ENCODE peak calls at places on chromosomes 16 and 17, in seven cellular contexts. O is adrenal gland; B is GF-D8; M is psoas muscle; F is hippocampal formation; P is NCI-H187 treated with DMSO at 0.1 percent for 48 hours; I is activated CD4-positive, CD25-positive, alpha-beta regulatory T cell. G is an unnamed sample.

GRCh38 chr16:4945560-4946502 is 8.9 kb upstream of the PPL start:
- DNase-seq in O (peak), F (no peak), I (no peak), M (peak), P (no peak), B (no peak), G (no peak)

GRCh38 chr16:14302399-14303181 is 231.5 kb downstream of the MRTFB start:
- DNase-seq in O (peak), I (no peak), P (no peak), F (no peak), B (no peak), M (peak), G (peak)

GRCh38 chr17:43871947-43872690 is 25.1 kb downstream of the CD300LG start:
- DNase-seq in F (no peak), B (no peak), I (no peak), M (no peak), P (no peak), O (no peak), G (no peak)

GRCh38 chr16:25493136-25493811 is 198.5 kb upstream of the HS3ST4 start:
- DNase-seq in B (no peak), P (no peak), F (no peak), M (peak), O (peak), I (no peak), G (no peak)

GRCh38 chr17:31583795-31584340 is 192.4 kb downstream of the RAB11FIP4 start:
- DNase-seq in O (no peak), I (no peak), M (no peak), B (no peak), P (no peak), F (no peak), G (no peak)

GRCh38 chr16:77359065-77359502 is 75.8 kb downstream of the ADAMTS18 start:
- DNase-seq in B (no peak), I (no peak), P (no peak), F (no peak), O (no peak), M (no peak), G (no peak)

GRCh38 chr16:66746682-66747081 is 4.7 kb downstream of the DYNC1LI2 start:
- DNase-seq in I (no peak), P (no peak), B (peak), O (no peak), F (no peak), M (no peak), G (no peak)

GRCh38 chr17:67221062-67221998 is 23.7 kb downstream of the HELZ start:
- DNase-seq in I (no peak), B (peak), O (peak), P (no peak), F (no peak), M (no peak), G (peak)

GRCh38 chr17:34624767-34625389 is 45.5 kb downstream of the TMEM132E start:
- DNase-seq in B (no peak), O (no peak), P (no peak), M (no peak), F (no peak), I (no peak), G (no peak)

GRCh38 chr16:88628512-88628974 is 9.8 kb upstream of the IL17C start:
- DNase-seq in P (no peak), F (no peak), M (no peak), B (no peak), O (peak), I (no peak), G (peak)

GRCh38 chr16:55668337-55669281 is 12.8 kb downstream of the SLC6A2 start:
- DNase-seq in M (peak), F (no peak), I (no peak), O (peak), P (no peak), B (no peak), G (peak)

GRCh38 chr16:54930034-54930938 is at the start of gene IRX5:
- DNase-seq in O (peak), B (peak), F (peak), M (peak), I (no peak), P (peak), G (peak)

GRCh38 chr17:13253746-13254410 is 236.1 kb upstream of the ELAC2 start:
- DNase-seq in P (no peak), F (no peak), B (no peak), I (no peak), O (no peak), M (no peak), G (no peak)

GRCh38 chr17:27960183-27960589 is 67.0 kb upstream of the LYRM9 start:
- DNase-seq in P (no peak), B (no peak), O (no peak), F (no peak), I (no peak), M (no peak), G (no peak)

GRCh38 chr16:57307365-57307764 is 22.9 kb upstream of the PLLP start:
- DNase-seq in P (no peak), F (no peak), O (no peak), I (no peak), M (no peak), B (no peak), G (no peak)

GRCh38 chr16:3655791-3656490 is 1.4 kb downstream of the DNASE1 start:
- DNase-seq in I (no peak), P (no peak), O (no peak), F (no peak), M (no peak), B (no peak), G (no peak)

GRCh38 chr16:11049396-11050059 is 105.2 kb downstream of the CLEC16A start:
- DNase-seq in I (no peak), B (no peak), M (no peak), O (peak), F (no peak), P (no peak), G (no peak)

GRCh38 chr17:33266611-33267010 is 26.5 kb downstream of the ASIC2 start:
- DNase-seq in O (no peak), I (no peak), B (no peak), F (no peak), P (no peak), M (no peak), G (no peak)

G was measured in endothelial cell.